ENCODE peak calls at places on chromosomes 4 and X, in ten cellular contexts. U, L, N, W, H, I, R, X, K and F are unnamed samples.

GRCh38 chrX:84046403-84046984 is 141.5 kb downstream of the RPS6KA6 start:
- DNase-seq in W (peak), U (peak), N (peak), I (no peak), L (no peak), K (no peak), H (no peak), X (no peak), R (peak), F (peak)

GRCh38 chr4:32985256-32985655 is 2265.1 kb downstream of the PCDH7 start:
- DNase-seq in R (peak), W (no peak), I (no peak), N (peak), L (no peak), U (no peak), H (no peak), X (no peak), K (no peak), F (no peak)

GRCh38 chrX:12021708-12022107 is 116.6 kb upstream of the FRMPD4 start:
- DNase-seq in N (no peak), W (no peak), H (no peak), R (peak), U (peak), L (no peak), X (no peak), I (no peak), K (no peak), F (no peak)

GRCh38 chrX:5876984-5877655 is 351.5 kb downstream of the NLGN4X start:
- DNase-seq in K (no peak), X (no peak), R (no peak), U (peak), L (no peak), I (peak), W (peak), N (peak), H (no peak), F (peak)

GRCh38 chr4:41718907-41719306 is 29.6 kb downstream of the PHOX2B start:
- DNase-seq in R (no peak), X (no peak), I (no peak), K (no peak), L (no peak), W (no peak), N (peak), U (no peak), H (no peak), F (no peak)

GRCh38 chrX:109952050-109952449 is 50.9 kb upstream of the TMEM164 start:
- DNase-seq in L (no peak), R (no peak), X (no peak), H (no peak), U (no peak), K (no peak), W (no peak), N (no peak), I (no peak), F (no peak)

GRCh38 chr4:155173371-155173770 is 35.1 kb upstream of the NPY2R start:
- DNase-seq in W (no peak), N (peak), R (peak), K (no peak), I (no peak), H (no peak), L (no peak), U (no peak), X (no peak), F (no peak)

GRCh38 chr4:87540176-87541058 is 11.2 kb upstream of the SPARCL1 start:
- DNase-seq in N (peak), R (peak), L (peak), U (no peak), W (no peak), X (peak), H (peak), I (peak), K (no peak), F (no peak)

GRCh38 chrX:31337332-31337731 is 265.5 kb upstream of the FTHL17 start:
- DNase-seq in L (no peak), H (no peak), U (no peak), I (no peak), X (no peak), N (no peak), W (no peak), K (no peak), R (peak), F (no peak)

GRCh38 chr4:2416564-2417195 is 1.8 kb downstream of the ZFYVE28 start:
- DNase-seq in R (no peak), X (no peak), I (peak), N (peak), W (no peak), H (no peak), U (no peak), K (no peak), L (no peak), F (peak)

GRCh38 chrX:129773649-129774458 is 5.9 kb upstream of the SASH3 start:
- DNase-seq in H (no peak), I (no peak), U (no peak), X (no peak), R (no peak), W (peak), K (no peak), N (no peak), L (no peak), F (no peak)

GRCh38 chr4:98293089-98293887 is 32.1 kb downstream of the RAP1GDS1 start:
- DNase-seq in W (no peak), L (no peak), H (no peak), U (no peak), K (no peak), R (peak), X (no peak), N (no peak), I (no peak), F (no peak)

GRCh38 chrX:48003367-48003757 is 427 bp downstream of the ZNF182 start:
- DNase-seq in N (no peak), W (no peak), R (no peak), U (no peak), H (no peak), K (no peak), L (no peak), I (peak), X (no peak), F (no peak)

GRCh38 chr4:48558026-48558425 is 68.0 kb downstream of the ZAR1 start:
- DNase-seq in K (no peak), H (no peak), W (no peak), R (no peak), N (no peak), I (no peak), X (no peak), L (no peak), U (no peak), F (no peak)

GRCh38 chr4:150209140-150209829 is 131.0 kb downstream of the DCLK2 start:
- DNase-seq in I (peak), K (peak), U (peak), N (peak), X (no peak), W (peak), R (peak), H (peak), L (peak), F (peak)

GRCh38 chr4:86441175-86441960 is 81.5 kb upstream of the MAPK10 start:
- DNase-seq in N (no peak), U (no peak), I (no peak), W (no peak), R (peak), H (no peak), X (no peak), K (no peak), L (no peak), F (no peak)

GRCh38 chr4:1971456-1972200 is 37.1 kb downstream of the NELFA start:
- DNase-seq in I (no peak), K (no peak), R (no peak), L (no peak), W (no peak), N (no peak), X (no peak), U (no peak), H (no peak), F (no peak)

GRCh38 chrX:16946971-16947562 is 609 bp downstream of the REPS2 start:
- DNase-seq in W (no peak), L (no peak), H (peak), X (peak), N (no peak), K (peak), R (no peak), U (peak), I (peak), F (no peak)

GRCh38 chr4:7759221-7759620 is 180.4 kb downstream of the AFAP1 start:
- DNase-seq in I (no peak), H (no peak), W (no peak), X (no peak), N (no peak), U (no peak), R (no peak), K (no peak), L (no peak), F (no peak)

GRCh38 chr4:71607780-71608673 is 175.9 kb downstream of the GC start:
- DNase-seq in W (no peak), H (no peak), U (no peak), I (no peak), L (no peak), X (no peak), R (peak), K (no peak), N (peak), F (no peak)

DNA sequence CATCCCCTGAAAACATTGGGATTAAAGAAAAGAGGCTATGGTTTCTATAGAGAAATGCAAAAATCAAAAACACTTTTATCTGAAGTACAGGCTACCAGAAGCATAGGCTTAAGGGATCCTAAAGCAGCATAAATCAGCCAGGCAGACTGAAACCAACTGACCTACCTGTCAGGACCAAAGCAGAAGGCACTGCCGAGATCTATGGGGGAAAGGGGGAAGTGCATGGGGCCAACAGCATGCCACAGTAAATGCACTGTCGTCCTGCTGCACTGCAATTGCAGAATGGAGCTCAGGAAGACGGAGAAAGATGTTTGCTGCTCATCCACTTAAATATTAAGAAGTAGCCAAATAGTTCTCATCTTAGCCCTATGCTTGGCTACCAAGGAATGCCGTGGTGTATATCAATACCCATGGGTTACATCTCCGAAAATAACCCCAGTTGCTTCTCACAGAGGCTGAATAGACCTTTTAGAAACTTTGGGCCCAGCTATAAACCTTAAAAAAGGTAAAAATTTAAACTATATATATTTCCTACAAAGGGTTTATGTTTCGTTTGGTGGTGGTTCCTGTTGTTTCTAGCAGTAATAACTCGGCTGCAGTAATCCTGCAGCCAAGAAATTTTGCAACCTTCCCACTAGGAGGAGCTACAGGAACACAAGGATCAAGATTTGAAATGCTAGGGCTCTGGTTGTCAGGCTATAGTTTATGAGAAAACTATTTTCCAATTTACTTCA is 312.2 kb upstream of the DIAPH2 start:
- DNase-seq in K (no peak), X (no peak), N (peak), U (peak), R (peak), I (no peak), L (no peak), W (peak), H (no peak), F (no peak)
- H3K4me3 ChIP-seq in K (no peak), X (no peak), N (no peak), U (no peak), R (no peak), I (no peak), L (peak), W (no peak), H (no peak), F (no peak)

GRCh38 chr4:143287571-143287923 is 49.1 kb upstream of the GAB1 start:
- DNase-seq in H (no peak), X (no peak), W (no peak), L (no peak), I (no peak), K (no peak), N (no peak), R (no peak), U (no peak), F (no peak)
- TF ChIP-seq CTCF in H (no peak), X (no peak), W (no peak), L (no peak), I (no peak), K (no peak), N (no peak), R (no peak), U (no peak), F (no peak)

GRCh38 chr4:25658777-25659176 is 3.1 kb downstream of the SLC34A2 start:
- DNase-seq in N (no peak), U (no peak), X (no peak), W (no peak), H (no peak), L (no peak), R (no peak), I (no peak), K (no peak), F (no peak)

GRCh38 chr4:25654031-25654970 is 1.4 kb upstream of the SLC34A2 start:
- DNase-seq in R (peak), H (no peak), U (peak), K (no peak), L (no peak), W (no peak), X (no peak), I (no peak), N (no peak), F (no peak)

GRCh38 chr4:25656031-25656430 is 380 bp downstream of the SLC34A2 start:
- DNase-seq in W (no peak), L (no peak), N (no peak), K (no peak), X (no peak), U (no peak), I (no peak), H (no peak), R (no peak), F (no peak)

GRCh38 chr4:25658357-25658771 is 2.7 kb downstream of the SLC34A2 start:
- DNase-seq in X (no peak), N (no peak), L (no peak), H (no peak), K (no peak), R (no peak), U (no peak), I (no peak), W (no peak), F (no peak)

GRCh38 chr4:25654971-25655963 is at the start of gene SLC34A2:
- DNase-seq in K (no peak), H (no peak), R (peak), N (no peak), U (peak), X (no peak), W (no peak), I (peak), L (no peak), F (no peak)
- H3K4me3 ChIP-seq in K (no peak), H (no peak), R (peak), N (no peak), U (no peak), X (no peak), W (no peak), I (no peak), L (no peak), F (no peak)

GRCh38 chr4:177187371-177187770 is 122.3 kb upstream of the NEIL3 start:
- DNase-seq in R (no peak), N (no peak), H (no peak), X (no peak), U (no peak), K (no peak), W (no peak), I (no peak), L (no peak), F (no peak)
- TF ChIP-seq CTCF in R (no peak), N (no peak), H (no peak), X (no peak), U (no peak), K (no peak), W (no peak), I (no peak), L (no peak), F (no peak)

DNA sequence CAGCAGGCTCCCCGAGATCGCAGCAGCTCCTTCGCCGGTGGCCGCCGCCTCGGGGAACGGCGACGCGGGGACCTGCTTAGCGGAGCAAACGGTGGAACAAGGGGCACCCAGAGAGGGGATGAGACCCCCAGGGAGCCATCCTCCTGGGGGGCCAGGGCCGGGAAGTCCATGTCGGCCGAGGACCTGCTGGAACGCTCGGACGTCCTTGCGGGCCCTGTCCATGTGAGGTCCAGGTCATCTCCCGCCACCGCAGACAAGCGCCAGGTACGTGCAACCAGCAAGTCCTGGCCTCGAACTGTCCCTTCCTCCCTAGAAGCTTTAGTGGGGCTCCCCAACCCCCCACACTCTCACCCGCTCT is 156.3 kb downstream of the SOWAHB start:
- DNase-seq in N (no peak), U (no peak), L (no peak), W (no peak), H (no peak), R (no peak), I (no peak), K (no peak), X (no peak), F (no peak)
- H3K4me3 ChIP-seq in N (no peak), U (no peak), L (no peak), W (no peak), H (no peak), R (no peak), I (no peak), K (no peak), X (no peak), F (no peak)

GRCh38 chr4:108775921-108776320 is 13.1 kb upstream of the ETNPPL start:
- DNase-seq in R (no peak), L (no peak), W (no peak), I (no peak), N (no peak), U (no peak), X (no peak), K (no peak), H (no peak), F (no peak)

GRCh38 chr4:108772402-108772801 is 9.5 kb upstream of the ETNPPL start:
- DNase-seq in X (no peak), H (no peak), U (no peak), R (no peak), W (no peak), N (no peak), K (no peak), L (no peak), I (no peak), F (no peak)

GRCh38 chr4:108779958-108780357 is 17.1 kb upstream of the ETNPPL start:
- DNase-seq in N (no peak), H (no peak), R (no peak), W (no peak), L (no peak), U (no peak), I (no peak), X (no peak), K (no peak), F (no peak)

GRCh38 chr4:108774809-108775530 is 12.1 kb upstream of the ETNPPL start:
- DNase-seq in H (no peak), X (no peak), L (no peak), W (no peak), I (no peak), R (no peak), N (no peak), K (no peak), U (peak), F (no peak)
- TF ChIP-seq CTCF in H (no peak), X (no peak), L (peak), W (no peak), I (no peak), R (no peak), N (no peak), K (no peak), U (peak), F (no peak)

GRCh38 chrX:21255207-21255606 is 119.0 kb upstream of the CNKSR2 start:
- DNase-seq in U (no peak), K (no peak), I (no peak), N (no peak), W (peak), H (no peak), R (no peak), X (no peak), L (no peak), F (no peak)
- H3K4me3 ChIP-seq in U (no peak), K (no peak), I (no peak), N (no peak), W (no peak), H (no peak), R (no peak), X (no peak), L (no peak), F (no peak)

DNA sequence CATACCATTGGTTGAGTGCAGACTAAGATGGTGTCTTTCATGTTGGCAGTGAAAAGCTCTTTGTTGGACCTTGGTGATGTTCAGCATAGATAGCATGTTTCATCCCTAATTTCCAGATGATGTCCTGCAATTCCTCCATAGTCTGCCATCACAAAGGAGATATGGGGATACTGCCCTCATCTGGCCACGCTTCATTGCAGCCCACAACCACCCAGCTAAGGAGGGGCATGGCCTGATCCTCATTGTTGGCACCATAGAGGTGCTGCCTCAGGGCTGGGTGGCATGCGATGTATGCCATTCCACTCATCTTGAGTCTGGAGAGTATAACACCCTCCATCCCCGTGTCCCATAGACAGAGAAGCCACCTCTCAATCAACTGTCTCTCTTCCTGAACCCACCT is 31.5 kb upstream of the NUDT6 start:
- DNase-seq in N (no peak), I (no peak), U (no peak), H (no peak), L (no peak), K (no peak), X (no peak), W (no peak), R (no peak), F (no peak)
- TF ChIP-seq CTCF in N (no peak), I (no peak), U (no peak), H (no peak), L (no peak), K (no peak), X (no peak), W (no peak), R (no peak), F (no peak)

GRCh38 chr4:38675167-38676121 is 11.4 kb downstream of the KLF3 start:
- DNase-seq in U (peak), I (peak), K (peak), W (peak), N (peak), L (peak), R (peak), X (peak), H (peak), F (peak)
- H3K4me3 ChIP-seq in U (no peak), I (no peak), K (no peak), W (no peak), N (no peak), L (no peak), R (no peak), X (no peak), H (no peak), F (no peak)